ENCODE peak calls at places on chromosomes 11 and 22, in six cellular contexts. One of them, this sample, is unnamed.

GRCh38 chr11:45091563-45092392 is 54.7 kb upstream of the PRDM11 start:
- DNase-seq in HTR-8/SVneo: no peak
- DNase-seq in activated T-helper 1 cell treated with Interleukin-2 at 50 U/mL for 16 hours: no peak
- DNase-seq in A172: peak; percentile 54
- DNase-seq in A549: peak; percentile 58
- DNase-seq in stimulated activated CD4-positive, alpha-beta T cell treated with anti-CD3 and anti-CD28 coated beads, Interleukin-4, amount 100 ng/mL, for 4 hours: no peak
- DNase-seq in this sample: no peak

GRCh38 chr11:117044287-117045035 is 53.8 kb downstream of the SIK3 start:
- DNase-seq in A549: no peak
- DNase-seq in stimulated activated CD4-positive, alpha-beta T cell treated with anti-CD3 and anti-CD28 coated beads, Interleukin-4, amount 100 ng/mL, for 4 hours: no peak
- DNase-seq in A172: no peak
- DNase-seq in activated T-helper 1 cell treated with Interleukin-2 at 50 U/mL for 16 hours: no peak
- DNase-seq in HTR-8/SVneo: no peak
- DNase-seq in this sample: no peak

GRCh38 chr11:102807921-102808320 is 10.0 kb upstream of the MMP1 start:
- DNase-seq in activated T-helper 1 cell treated with Interleukin-2 at 50 U/mL for 16 hours: no peak
- DNase-seq in A172: no peak
- DNase-seq in HTR-8/SVneo: no peak
- DNase-seq in A549: peak; percentile 75
- DNase-seq in stimulated activated CD4-positive, alpha-beta T cell treated with anti-CD3 and anti-CD28 coated beads, Interleukin-4, amount 100 ng/mL, for 4 hours: no peak
- DNase-seq in this sample: peak; percentile 65

GRCh38 chr11:65557280-65558001 is 718 bp downstream of the LTBP3 start:
- DNase-seq in HTR-8/SVneo: no peak
- DNase-seq in A549: peak; percentile 48
- DNase-seq in stimulated activated CD4-positive, alpha-beta T cell treated with anti-CD3 and anti-CD28 coated beads, Interleukin-4, amount 100 ng/mL, for 4 hours: no peak
- DNase-seq in activated T-helper 1 cell treated with Interleukin-2 at 50 U/mL for 16 hours: no peak
- DNase-seq in A172: no peak
- DNase-seq in this sample: peak; percentile 36

GRCh38 chr22:40476341-40476740 is 105.9 kb downstream of the SGSM3 start:
- DNase-seq in HTR-8/SVneo: no peak
- DNase-seq in stimulated activated CD4-positive, alpha-beta T cell treated with anti-CD3 and anti-CD28 coated beads, Interleukin-4, amount 100 ng/mL, for 4 hours: no peak
- DNase-seq in A549: no peak
- DNase-seq in A172: no peak
- DNase-seq in activated T-helper 1 cell treated with Interleukin-2 at 50 U/mL for 16 hours: no peak
- DNase-seq in this sample: no peak

GRCh38 chr22:49300241-49300640 is 527.4 kb downstream of the BRD1 start:
- DNase-seq in activated T-helper 1 cell treated with Interleukin-2 at 50 U/mL for 16 hours: no peak
- DNase-seq in HTR-8/SVneo: no peak
- DNase-seq in stimulated activated CD4-positive, alpha-beta T cell treated with anti-CD3 and anti-CD28 coated beads, Interleukin-4, amount 100 ng/mL, for 4 hours: no peak
- DNase-seq in A549: no peak
- DNase-seq in A172: no peak
- DNase-seq in this sample: no peak

GRCh38 chr11:125600663-125601062 is 8.0 kb downstream of the STT3A start:
- DNase-seq in HTR-8/SVneo: no peak
- DNase-seq in stimulated activated CD4-positive, alpha-beta T cell treated with anti-CD3 and anti-CD28 coated beads, Interleukin-4, amount 100 ng/mL, for 4 hours: no peak
- DNase-seq in A172: no peak
- DNase-seq in activated T-helper 1 cell treated with Interleukin-2 at 50 U/mL for 16 hours: no peak
- DNase-seq in A549: no peak
- DNase-seq in this sample: no peak

GRCh38 chr22:25054943-25055511 is 102.5 kb downstream of the KIAA1671 start:
- DNase-seq in A172: no peak
- DNase-seq in stimulated activated CD4-positive, alpha-beta T cell treated with anti-CD3 and anti-CD28 coated beads, Interleukin-4, amount 100 ng/mL, for 4 hours: peak; percentile 24
- DNase-seq in A549: no peak
- DNase-seq in HTR-8/SVneo: no peak
- DNase-seq in activated T-helper 1 cell treated with Interleukin-2 at 50 U/mL for 16 hours: no peak
- DNase-seq in this sample: peak; percentile 55

GRCh38 chr11:76047231-76047630 is 159.1 kb downstream of the WNT11 start:
- DNase-seq in A549: no peak
- DNase-seq in stimulated activated CD4-positive, alpha-beta T cell treated with anti-CD3 and anti-CD28 coated beads, Interleukin-4, amount 100 ng/mL, for 4 hours: no peak
- DNase-seq in activated T-helper 1 cell treated with Interleukin-2 at 50 U/mL for 16 hours: no peak
- DNase-seq in HTR-8/SVneo: no peak
- DNase-seq in A172: no peak
- DNase-seq in this sample: peak; percentile 58

GRCh38 chr11:44611687-44612437 is 46.4 kb downstream of the CD82 start:
- DNase-seq in A172: peak; percentile 32
- DNase-seq in HTR-8/SVneo: no peak
- DNase-seq in stimulated activated CD4-positive, alpha-beta T cell treated with anti-CD3 and anti-CD28 coated beads, Interleukin-4, amount 100 ng/mL, for 4 hours: peak; percentile 57
- DNase-seq in A549: no peak
- DNase-seq in activated T-helper 1 cell treated with Interleukin-2 at 50 U/mL for 16 hours: peak; percentile 63
- DNase-seq in this sample: peak; percentile 43

GRCh38 chr11:45473491-45473890 is 187.3 kb upstream of the SYT13 start:
- DNase-seq in A549: no peak
- DNase-seq in HTR-8/SVneo: no peak
- DNase-seq in stimulated activated CD4-positive, alpha-beta T cell treated with anti-CD3 and anti-CD28 coated beads, Interleukin-4, amount 100 ng/mL, for 4 hours: no peak
- DNase-seq in A172: no peak
- DNase-seq in activated T-helper 1 cell treated with Interleukin-2 at 50 U/mL for 16 hours: no peak
- DNase-seq in this sample: no peak

GRCh38 chr11:13335319-13335718 is 57.7 kb downstream of the BMAL1 start:
- DNase-seq in activated T-helper 1 cell treated with Interleukin-2 at 50 U/mL for 16 hours: peak; percentile 46
- DNase-seq in stimulated activated CD4-positive, alpha-beta T cell treated with anti-CD3 and anti-CD28 coated beads, Interleukin-4, amount 100 ng/mL, for 4 hours: peak; percentile 56
- DNase-seq in A549: peak; percentile 76
- DNase-seq in A172: peak; percentile 78
- DNase-seq in HTR-8/SVneo: peak; percentile 56
- DNase-seq in this sample: peak; percentile 68

This sample was measured in Daoy.